ENCODE peak calls at places on chromosomes 2 and 18, in four cellular contexts. One of them, this sample, is unnamed.

GRCh38 chr2:44553456-44553855 is 191.7 kb downstream of the CAMKMT start:
- DNase-seq in SW480: no peak
- DNase-seq in left colon: no peak
- DNase-seq in GOT3: no peak
- DNase-seq in this sample: no peak

GRCh38 chr2:44955593-44956449 is 14.3 kb downstream of the SIX3 start:
- DNase-seq in SW480: peak
- DNase-seq in left colon: peak
- DNase-seq in GOT3: no peak
- DNase-seq in this sample: no peak

GRCh38 chr2:445896-446295 is 158.0 kb upstream of the ALKAL2 start:
- DNase-seq in SW480: no peak
- DNase-seq in left colon: no peak
- DNase-seq in GOT3: no peak
- DNase-seq in this sample: no peak

GRCh38 chr18:48035556-48035860 is 105.0 kb upstream of the SMAD2 start:
- DNase-seq in SW480: no peak
- DNase-seq in left colon: peak
- DNase-seq in GOT3: no peak
- DNase-seq in this sample: no peak

GRCh38 chr2:232134939-232135338 is 173.4 kb downstream of the DIS3L2 start:
- DNase-seq in SW480: no peak
- DNase-seq in left colon: no peak
- DNase-seq in GOT3: no peak
- DNase-seq in this sample: no peak

GRCh38 chr2:66846887-66847286 is 412.0 kb downstream of the MEIS1 start:
- DNase-seq in SW480: peak
- DNase-seq in left colon: no peak
- DNase-seq in GOT3: no peak
- DNase-seq in this sample: no peak

GRCh38 chr18:55699233-55699765 is 111.3 kb upstream of the TCF4 start:
- DNase-seq in SW480: no peak
- DNase-seq in left colon: no peak
- DNase-seq in GOT3: no peak
- DNase-seq in this sample: no peak

GRCh38 chr2:15127876-15128275 is 433.3 kb downstream of the NBAS start:
- DNase-seq in SW480: peak
- DNase-seq in left colon: no peak
- DNase-seq in GOT3: no peak
- DNase-seq in this sample: no peak

GRCh38 chr2:96822786-96823185 is 6.7 kb downstream of the CNNM3 start:
- DNase-seq in SW480: no peak
- DNase-seq in left colon: no peak
- DNase-seq in GOT3: no peak
- DNase-seq in this sample: no peak

GRCh38 chr2:95051636-95052035 is 26.1 kb downstream of the MAL start:
- DNase-seq in SW480: no peak
- DNase-seq in left colon: no peak
- DNase-seq in GOT3: no peak
- DNase-seq in this sample: no peak

GRCh38 chr18:68887410-68887809 is 89.5 kb downstream of the CCDC102B start:
- DNase-seq in SW480: no peak
- DNase-seq in left colon: no peak
- DNase-seq in GOT3: no peak
- DNase-seq in this sample: no peak

GRCh38 chr2:239098288-239098970 is 250.5 kb downstream of the TWIST2 start:
- DNase-seq in SW480: peak
- DNase-seq in left colon: no peak
- DNase-seq in GOT3: no peak
- DNase-seq in this sample: no peak

GRCh38 chr2:130728549-130729310 is at the start of gene GPR148:
- DNase-seq in SW480: no peak
- DNase-seq in left colon: no peak
- DNase-seq in GOT3: no peak
- DNase-seq in this sample: no peak

GRCh38 chr2:60868589-60869273 is 12.6 kb upstream of the REL start:
- DNase-seq in SW480: no peak
- DNase-seq in left colon: no peak
- DNase-seq in GOT3: no peak
- DNase-seq in this sample: no peak

GRCh38 chr18:5546660-5547059 is 2.9 kb upstream of the EPB41L3 start:
- DNase-seq in SW480: peak
- DNase-seq in left colon: no peak
- DNase-seq in GOT3: no peak
- DNase-seq in this sample: no peak

GRCh38 chr18:25190468-25190867 is 161.5 kb downstream of the ZNF521 start:
- DNase-seq in SW480: no peak
- DNase-seq in left colon: no peak
- DNase-seq in GOT3: no peak
- DNase-seq in this sample: no peak

GRCh38 chr2:227180286-227180685 is 15.9 kb downstream of the COL4A3 start:
- DNase-seq in SW480: no peak
- DNase-seq in left colon: no peak
- DNase-seq in GOT3: no peak
- DNase-seq in this sample: no peak

This sample was measured in ascending aorta.